ENCODE peak calls at places on chromosome 12, in four cellular contexts. Z is A549, R is GM12878, W is HepG2. A is an unnamed sample.

GRCh38 chr12:98973395-98973794 is 328.3 kb downstream of the APAF1 start:
- DNase-seq in Z (peak), R (no peak), W (no peak), A (no peak)

GRCh38 chr12:15192721-15193120 is 28.5 kb downstream of the RERG start:
- DNase-seq in Z (no peak), R (no peak), W (no peak), A (no peak)

GRCh38 chr12:59736786-59737185 is 141.0 kb downstream of the SLC16A7 start:
- DNase-seq in Z (no peak), R (no peak), W (no peak), A (no peak)

GRCh38 chr12:27623645-27624044 is 72.6 kb upstream of the REP15 start:
- DNase-seq in Z (peak), R (no peak), W (no peak), A (no peak)

GRCh38 chr12:82966160-82966559 is 279.5 kb downstream of the TMTC2 start:
- DNase-seq in Z (no peak), R (no peak), W (no peak), A (no peak)

GRCh38 chr12:2944401-2945047 is 14.7 kb upstream of the TEAD4 start:
- DNase-seq in Z (peak), R (peak), W (peak), A (peak)

GRCh38 chr12:116558280-116559079 is 701 bp upstream of the MAP1LC3B2 start:
- DNase-seq in Z (no peak), R (no peak), W (no peak), A (peak)

GRCh38 chr12:102322254-102322653 is 124.6 kb upstream of the PMCH start:
- DNase-seq in Z (no peak), R (no peak), W (no peak), A (no peak)

GRCh38 chr12:42482086-42482819 is 107.3 kb downstream of the PRICKLE1 start:
- DNase-seq in Z (peak), R (no peak), W (peak), A (no peak)

GRCh38 chr12:58640314-58640713 is 280.0 kb downstream of the LRIG3 start:
- DNase-seq in Z (no peak), R (no peak), W (no peak), A (no peak)

GRCh38 chr12:104652910-104653309 is 196.2 kb downstream of the CHST11 start:
- DNase-seq in Z (no peak), R (no peak), W (no peak), A (no peak)

GRCh38 chr12:8667280-8667679 is 4.7 kb upstream of the MFAP5 start:
- DNase-seq in Z (no peak), R (no peak), W (no peak), A (no peak)

GRCh38 chr12:120328228-120328627 is 649 bp upstream of the PLA2G1B start:
- DNase-seq in Z (no peak), R (no peak), W (no peak), A (no peak)

GRCh38 chr12:114166360-114166759 is 200.2 kb upstream of the RBM19 start:
- DNase-seq in Z (peak), R (no peak), W (peak), A (peak)

GRCh38 chr12:64099430-64099829 is 122.7 kb downstream of the KICS2 start:
- DNase-seq in Z (peak), R (no peak), W (no peak), A (no peak)
- TF ChIP-seq EP300 in Z (no peak), R (no peak), W (no peak), A (no peak)

DNA sequence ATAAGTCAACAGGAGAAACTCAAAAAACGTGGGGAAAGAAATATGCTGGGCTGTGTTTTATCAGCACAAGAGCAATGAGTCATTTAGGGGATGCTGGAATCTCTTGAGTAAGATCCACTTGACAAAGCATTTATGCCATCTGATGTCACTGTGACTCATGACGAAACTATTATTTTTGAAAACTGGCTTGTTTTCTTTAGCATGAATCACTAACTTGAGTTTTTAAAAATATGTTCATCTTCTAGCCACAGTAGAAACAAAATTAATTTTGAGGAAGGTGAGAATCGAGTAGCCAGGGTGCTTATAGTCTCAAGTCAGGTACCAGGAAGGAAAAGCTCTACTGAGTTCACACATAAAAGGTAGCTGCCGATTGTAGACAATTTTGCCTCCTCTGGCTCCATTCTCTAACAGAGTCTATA is 456.2 kb upstream of the MGAT4C start:
- DNase-seq in Z (peak), R (no peak), W (peak), A (no peak)
- TF ChIP-seq KDM1A in Z (no peak), R (no peak), W (no peak), A (no peak)

DNA sequence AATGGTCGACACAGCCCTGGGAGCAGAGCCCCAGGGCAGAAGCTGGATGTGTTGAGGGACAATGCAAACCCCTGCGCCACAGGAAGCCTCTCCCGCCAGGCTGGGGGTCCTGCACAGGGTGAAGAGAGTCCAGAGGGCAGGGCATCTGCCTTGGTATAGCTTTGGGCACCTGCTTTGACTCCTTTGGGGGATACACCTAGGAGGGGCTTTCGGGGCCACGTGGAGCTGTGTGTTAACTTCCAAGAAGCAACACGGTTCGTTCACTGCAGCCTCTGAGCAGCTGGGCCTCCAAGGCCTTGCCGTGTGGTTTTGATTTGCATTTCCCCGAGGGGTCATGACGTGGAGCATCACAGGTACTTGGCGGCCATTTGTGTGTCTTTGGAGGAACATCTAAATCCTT is 5.8 kb upstream of the PUS1 start:
- DNase-seq in Z (no peak), R (peak), W (no peak), A (no peak)
- TF ChIP-seq SMC3 in Z (no peak), R (peak), W (no peak), A (no peak)

DNA sequence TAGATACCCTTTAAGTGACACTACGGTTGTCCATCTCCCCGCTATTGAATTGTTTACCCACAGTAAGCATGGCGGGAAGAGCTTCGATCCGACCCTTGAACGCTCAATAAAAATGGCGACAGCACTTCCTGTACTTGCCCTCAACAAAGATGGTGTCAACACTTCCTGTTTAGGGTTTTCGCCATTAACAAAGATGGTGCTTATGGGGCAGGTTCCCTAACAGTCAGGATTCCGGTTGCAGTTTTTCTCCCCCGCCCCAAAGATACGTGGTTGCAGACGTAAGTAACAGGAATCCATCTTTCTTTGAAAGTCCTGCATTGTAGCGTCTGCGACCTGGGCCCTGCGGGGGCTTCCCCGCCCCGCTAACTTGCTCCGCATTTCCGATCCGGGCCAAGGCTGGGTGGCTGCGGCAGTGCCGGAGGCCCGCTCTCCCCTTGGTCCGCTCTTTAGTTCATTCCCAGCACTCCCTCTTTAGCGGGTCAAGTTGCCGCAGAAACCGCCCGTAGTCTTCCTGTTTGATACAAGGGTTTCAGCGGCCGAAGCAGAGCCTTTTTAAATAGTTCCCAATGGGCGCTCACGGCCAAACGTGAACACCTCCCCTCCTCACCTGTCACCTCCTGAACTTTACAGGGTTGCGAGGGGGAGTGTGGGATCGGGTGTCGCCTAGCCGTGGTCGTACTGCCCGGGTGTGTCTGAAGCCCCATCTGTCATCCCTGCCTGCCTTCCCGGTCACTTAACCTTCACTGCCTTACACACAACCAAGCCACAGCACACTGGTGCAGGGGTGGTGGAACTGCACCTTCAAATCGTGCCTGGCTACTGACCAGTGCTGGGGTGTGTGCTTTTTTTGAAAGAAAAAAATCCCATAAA is at the start of gene CRADD:
- DNase-seq in Z (peak), R (peak), W (peak), A (peak)
- TF ChIP-seq EP300 in Z (no peak), R (no peak), W (peak), A (peak)

DNA sequence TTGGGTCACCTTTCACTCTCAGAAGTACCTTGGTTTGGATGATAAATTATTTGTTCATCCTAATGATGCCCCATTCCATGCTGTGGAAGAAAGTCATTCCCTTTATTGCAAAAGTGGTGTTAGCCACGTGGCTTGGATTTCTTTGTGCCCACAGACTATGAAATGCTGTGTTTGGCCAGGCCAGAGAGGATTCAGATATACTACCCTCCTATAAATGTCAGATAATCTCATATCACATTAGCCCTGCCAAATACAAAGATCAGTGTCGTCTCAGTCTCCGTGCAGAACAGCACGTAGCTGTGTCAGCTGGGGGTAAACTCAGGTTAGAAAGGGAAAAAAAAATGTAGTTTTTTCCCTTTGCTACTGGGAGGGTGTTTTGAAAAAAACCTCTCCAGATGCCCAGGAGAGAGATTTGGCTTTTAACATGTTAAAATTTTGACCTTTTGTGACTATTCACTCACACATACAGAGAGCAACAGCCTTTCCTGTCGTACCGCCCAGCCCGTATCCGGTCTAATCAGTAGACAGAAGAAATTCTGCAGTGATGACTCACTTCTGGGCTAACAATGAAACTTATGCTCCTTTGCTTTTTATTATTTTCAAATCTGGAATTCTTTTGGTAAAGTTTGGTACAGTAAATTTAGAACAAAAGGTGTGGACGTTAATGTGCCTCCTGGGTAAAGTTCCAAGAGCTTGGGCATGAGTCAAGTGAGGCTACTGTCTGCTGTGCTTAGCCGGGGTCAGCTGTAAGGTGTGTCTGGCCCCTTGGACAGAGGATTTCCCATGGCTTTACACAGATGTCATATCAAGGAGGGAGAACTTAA is 8.5 kb upstream of the PTPRB start:
- DNase-seq in Z (peak), R (no peak), W (peak), A (peak)
- TF ChIP-seq KDM1A in Z (no peak), R (no peak), W (no peak), A (peak)